ENCODE peak calls at places on chromosome 15, in four cellular contexts. N, M, Y and O are unnamed samples.

GRCh38 chr15:45715528-45715927 is 80.7 kb downstream of the SQOR start:
- DNase-seq in N (no peak), M (no peak), Y (no peak), O (no peak)

GRCh38 chr15:28097656-28098359 is 1.3 kb downstream of the OCA2 start:
- DNase-seq in N (no peak), M (no peak), Y (no peak), O (peak; percentile 6)

GRCh38 chr15:34154725-34155204 is 52.9 kb downstream of the PGBD4 start:
- DNase-seq in N (no peak), M (no peak), Y (no peak), O (no peak)

GRCh38 chr15:29382862-29383261 is 113.2 kb upstream of the NSMCE3 start:
- DNase-seq in N (no peak), M (no peak), Y (no peak), O (no peak)

GRCh38 chr15:22263738-22264137 is 183.4 kb downstream of the OR4M2 start:
- DNase-seq in N (no peak), M (no peak), Y (no peak), O (no peak)

GRCh38 chr15:58487041-58487723 is 55.4 kb downstream of the LIPC start:
- DNase-seq in N (no peak), M (no peak), Y (no peak), O (no peak)

GRCh38 chr15:96416934-96417759 is 86.6 kb downstream of the NR2F2 start:
- DNase-seq in N (no peak), M (no peak), Y (peak; percentile 81), O (no peak)

GRCh38 chr15:63231717-63232116 is 42.3 kb downstream of the RAB8B start:
- DNase-seq in N (no peak), M (no peak), Y (no peak), O (no peak)

GRCh38 chr15:39096608-39097007 is 484.3 kb upstream of the THBS1 start:
- DNase-seq in N (no peak), M (no peak), Y (no peak), O (no peak)

GRCh38 chr15:37873336-37873735 is 61.1 kb upstream of the TMCO5A start:
- DNase-seq in N (no peak), M (no peak), Y (peak; percentile 48), O (no peak)

GRCh38 chr15:61659571-61660190 is 400.6 kb downstream of the VPS13C start:
- DNase-seq in N (no peak), M (no peak), Y (no peak), O (no peak)

GRCh38 chr15:49082960-49083359 is 36.7 kb upstream of the SECISBP2L start:
- DNase-seq in N (no peak), M (no peak), Y (no peak), O (no peak)

GRCh38 chr15:95363636-95364035 is 966.9 kb upstream of the NR2F2 start:
- DNase-seq in N (no peak), M (no peak), Y (no peak), O (no peak)

GRCh38 chr15:31214864-31215489 is 111.7 kb upstream of the KLF13 start:
- DNase-seq in N (no peak), M (no peak), Y (peak; percentile 88), O (no peak)

GRCh38 chr15:50280271-50280670 is 14.7 kb upstream of the HDC start:
- DNase-seq in N (no peak), M (no peak), Y (no peak), O (no peak)

GRCh38 chr15:101037090-101037830 is 118.1 kb downstream of the LRRK1 start:
- DNase-seq in N (no peak), M (no peak), Y (peak; percentile 35), O (no peak)

GRCh38 chr15:79090487-79091203 is at the start of gene RASGRF1:
- DNase-seq in N (no peak), M (no peak), Y (no peak), O (no peak)

GRCh38 chr15:22949074-22949547 is 31.1 kb downstream of the CYFIP1 start:
- DNase-seq in N (no peak), M (peak; percentile 77), Y (peak; percentile 82), O (no peak)

GRCh38 chr15:88529021-88529630 is 17.4 kb downstream of the DET1 start:
- DNase-seq in N (no peak), M (no peak), Y (no peak), O (no peak)

GRCh38 chr15:39583586-39584265 is 2.8 kb downstream of the THBS1 start:
- DNase-seq in N (no peak), M (no peak), Y (peak; percentile 66), O (no peak)

GRCh38 chr15:80367094-80367493 is 37.1 kb upstream of the ARNT2 start:
- DNase-seq in N (no peak), M (no peak), Y (no peak), O (no peak)

GRCh38 chr15:62362608-62363007 is 197.5 kb upstream of the C2CD4B start:
- DNase-seq in N (no peak), M (no peak), Y (no peak), O (no peak)

GRCh38 chr15:88615303-88616107 is 5.6 kb upstream of the AEN start:
- DNase-seq in N (no peak), M (peak; percentile 92), Y (no peak), O (peak; percentile 73)

GRCh38 chr15:88382482-88382983 is 84.7 kb downstream of the MRPL46 start:
- DNase-seq in N (no peak), M (no peak), Y (no peak), O (no peak)

GRCh38 chr15:29401644-29402043 is 132.0 kb upstream of the NSMCE3 start:
- DNase-seq in N (no peak), M (no peak), Y (no peak), O (no peak)

GRCh38 chr15:85473455-85473854 is 93.1 kb downstream of the AKAP13 start:
- DNase-seq in N (no peak), M (no peak), Y (no peak), O (no peak)

GRCh38 chr15:42092666-42093445 is 1.5 kb downstream of the PLA2G4D start:
- DNase-seq in N (no peak), M (no peak), Y (no peak), O (no peak)
- H3K4me3 ChIP-seq in N (no peak overlapping the region), M (no peak overlapping the region), Y (no peak overlapping the region), O (no peak overlapping the region)

GRCh38 chr15:19956124-19956796 is 585.3 kb downstream of the GOLGA6L6 start:
- DNase-seq in N (no peak), M (no peak), Y (no peak), O (no peak)
- H3K4me3 ChIP-seq in N (no peak overlapping the region), M (no peak overlapping the region), Y (no peak overlapping the region), O (no peak overlapping the region)

GRCh38 chr15:65068436-65068835 is 645 bp upstream of the RASL12 start:
- DNase-seq in N (no peak), M (no peak), Y (no peak), O (no peak)

GRCh38 chr15:65067334-65067644 is 502 bp downstream of the RASL12 start:
- DNase-seq in N (no peak), M (no peak), Y (no peak), O (no peak)

GRCh38 chr15:65066635-65067333 is 1.0 kb downstream of the RASL12 start:
- DNase-seq in N (no peak), M (peak; percentile 54), Y (no peak), O (no peak)

GRCh38 chr15:65067645-65068416 is at the start of gene RASL12:
- DNase-seq in N (no peak), M (no peak), Y (no peak), O (no peak)

GRCh38 chr15:65066001-65066634 is 1.7 kb downstream of the RASL12 start:
- DNase-seq in N (no peak), M (peak; percentile 61), Y (no peak), O (no peak)
- H3K4me3 ChIP-seq in N (no peak overlapping the region), M (no peak overlapping the region), Y (no peak overlapping the region), O (no peak overlapping the region)

GRCh38 chr15:75348563-75349350 is 1.9 kb downstream of the NEIL1 start:
- DNase-seq in N (no peak), M (no peak), Y (peak; percentile 79), O (peak; percentile 75)
- H3K4me3 ChIP-seq in N (peak overlapping the region; percentile 2), M (peak overlapping the region; percentile 73), Y (peak overlapping the region; percentile 61), O (peak overlapping the region; percentile 88)

GRCh38 chr15:92879949-92880725 is 20.0 kb upstream of the CHD2 start:
- DNase-seq in N (no peak), M (no peak), Y (no peak), O (no peak)

GRCh38 chr15:92881570-92881837 is 18.6 kb upstream of the CHD2 start:
- DNase-seq in N (no peak), M (no peak), Y (no peak), O (no peak)

GRCh38 chr15:92881838-92882696 is 18.1 kb upstream of the CHD2 start:
- DNase-seq in N (peak; percentile 100), M (peak; percentile 99), Y (peak; percentile 99), O (peak; percentile 99)

GRCh38 chr15:92882697-92883642 is 17.2 kb upstream of the CHD2 start:
- DNase-seq in N (no peak), M (no peak), Y (peak; percentile 79), O (peak; percentile 57)

GRCh38 chr15:92880796-92881569 is 19.1 kb upstream of the CHD2 start:
- DNase-seq in N (no peak), M (no peak), Y (no peak), O (no peak)
- H3K4me3 ChIP-seq in N (peak overlapping the region; percentile 62), M (no peak overlapping the region), Y (no peak overlapping the region), O (no peak overlapping the region)